ENCODE peak calls at places on chromosomes 5 and 9, in five cellular contexts. C is IMR-90, K is A549, Z is tibial artery, M is neural progenitor cell. P is an unnamed sample.
A peak's percentile ranks its signal among the peaks of the same experiment; 100 is the strongest.

GRCh38 chr9:101018391-101018990 is 10.0 kb upstream of the PLPPR1 start:
- DNase-seq in C (no peak), K (no peak), Z (no peak), M (no peak), P (no peak)

GRCh38 chr9:98885575-98886292 is 58.0 kb upstream of the COL15A1 start:
- DNase-seq in C (no peak), K (no peak), Z (no peak), M (no peak), P (no peak)

GRCh38 chr5:102865510-102866314 is 110.6 kb downstream of the PAM start:
- DNase-seq in C (peak; percentile 88), K (peak; percentile 17), Z (peak; percentile 90), M (peak; percentile 92), P (peak; percentile 81)

GRCh38 chr9:68637020-68637419 is 68.0 kb upstream of the PIP5K1B start:
- DNase-seq in C (no peak), K (no peak), Z (no peak), M (no peak), P (no peak)

GRCh38 chr5:57174128-57174849 is 430 bp downstream of the GPBP1 start:
- DNase-seq in C (no peak), K (no peak), Z (no peak), M (no peak), P (peak; percentile 42)

GRCh38 chr5:158658439-158659230 is 441.1 kb downstream of the EBF1 start:
- DNase-seq in C (peak; percentile 6), K (no peak), Z (no peak), M (peak; percentile 59), P (peak; percentile 84)

GRCh38 chr9:110198357-110198756 is 9.6 kb downstream of the C9orf152 start:
- DNase-seq in C (no peak), K (no peak), Z (no peak), M (no peak), P (no peak)

GRCh38 chr5:76082790-76083554 is at the start of gene SV2C:
- DNase-seq in C (no peak), K (no peak), Z (no peak), M (peak; percentile 75), P (peak; percentile 13)

GRCh38 chr9:5715548-5716127 is 86.7 kb downstream of the RIC1 start:
- DNase-seq in C (no peak), K (no peak), Z (no peak), M (no peak), P (no peak)

GRCh38 chr5:123448017-123448617 is 24.9 kb upstream of the CEP120 start:
- DNase-seq in C (no peak), K (no peak), Z (no peak), M (no peak), P (no peak)

GRCh38 chr9:22210262-22210661 is 201.2 kb upstream of the CDKN2B start:
- DNase-seq in C (no peak), K (no peak), Z (no peak), M (no peak), P (peak; percentile 19)

GRCh38 chr5:133440467-133441115 is 171.8 kb downstream of the FSTL4 start:
- DNase-seq in C (no peak), K (no peak), Z (peak; percentile 84), M (no peak), P (no peak)

GRCh38 chr9:106107716-106108115 is 413.4 kb downstream of the TMEM38B start:
- DNase-seq in C (no peak), K (no peak), Z (no peak), M (no peak), P (no peak)

GRCh38 chr9:133979124-133979920 is 12.8 kb downstream of the VAV2 start:
- DNase-seq in C (peak; percentile 37), K (no peak), Z (no peak), M (peak; percentile 71), P (peak; percentile 43)

GRCh38 chr9:93786204-93786603 is 169.0 kb downstream of the BARX1 start:
- DNase-seq in C (no peak), K (no peak), Z (no peak), M (no peak), P (no peak)

GRCh38 chr9:72304538-72304937 is 60.5 kb downstream of the ZFAND5 start:
- DNase-seq in C (no peak), K (no peak), Z (no peak), M (no peak), P (no peak)

GRCh38 chr9:136052433-136052880 is 42.6 kb downstream of the NACC2 start:
- DNase-seq in C (no peak), K (peak; percentile 67), Z (peak; percentile 68), M (peak; percentile 60), P (no peak)

GRCh38 chr5:151202381-151203139 is 21.3 kb downstream of the CCDC69 start:
- DNase-seq in C (peak; percentile 71), K (no peak), Z (no peak), M (no peak), P (peak; percentile 73)

GRCh38 chr5:2036885-2037284 is 154.2 kb upstream of the IRX4 start:
- DNase-seq in C (no peak), K (no peak), Z (no peak), M (no peak), P (no peak)

DNA sequence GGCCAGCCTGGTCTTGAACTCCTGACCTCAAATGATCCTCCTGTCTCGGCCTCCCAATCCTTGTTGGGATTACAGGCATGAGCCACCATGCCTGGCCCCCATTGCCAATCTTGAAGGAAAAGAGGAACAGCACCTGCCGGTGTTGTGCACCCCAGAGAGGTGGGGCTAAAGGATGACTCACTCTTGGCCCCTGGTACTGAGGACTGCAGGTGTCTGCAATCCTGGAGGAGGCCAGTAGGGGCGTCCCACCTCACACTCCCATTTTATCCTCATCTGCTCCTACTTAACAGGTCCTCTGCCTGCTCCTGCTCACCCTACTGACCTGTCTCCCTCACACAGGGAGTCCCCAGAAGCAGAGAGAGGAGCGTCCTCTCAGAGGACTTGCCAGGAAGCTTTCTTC is 390.4 kb downstream of the ARHGEF28 start:
- DNase-seq in C (no peak), K (no peak), Z (no peak), M (no peak), P (no peak)
- TF ChIP-seq CTCF in C (no peak), K (no peak), Z (no peak), M (peak; percentile 27), P (peak; percentile 15)

GRCh38 chr5:143964919-143965318 is 153.0 kb downstream of the HMHB1 start:
- DNase-seq in C (peak; percentile 66), K (peak; percentile 7), Z (no peak), M (no peak), P (peak; percentile 55)

GRCh38 chr5:143968071-143968878 is 156.3 kb downstream of the HMHB1 start:
- DNase-seq in C (peak; percentile 78), K (peak; percentile 31), Z (no peak), M (peak; percentile 57), P (peak; percentile 78)

GRCh38 chr5:143972068-143972467 is 160.1 kb downstream of the HMHB1 start:
- DNase-seq in C (no peak), K (no peak), Z (no peak), M (no peak), P (no peak)

DNA sequence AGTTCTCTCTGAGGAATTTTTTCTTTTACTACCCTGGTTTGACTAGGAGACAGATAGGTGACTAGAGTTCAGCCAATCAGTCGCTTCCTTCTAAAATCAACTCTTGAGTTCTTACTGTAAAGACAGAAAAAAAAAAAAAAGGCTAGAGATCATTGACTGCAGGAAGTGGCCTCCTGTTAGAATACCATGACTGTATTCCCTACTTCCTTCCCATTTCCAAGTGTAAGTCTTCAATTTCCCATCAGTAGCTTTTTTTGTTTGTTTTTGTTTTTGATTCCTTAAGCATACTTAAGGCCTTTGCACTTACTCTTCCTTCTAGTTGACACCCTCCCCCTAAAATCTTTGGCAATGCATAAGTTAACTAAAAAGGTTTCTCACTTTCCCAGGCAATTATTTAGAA is 154.3 kb downstream of the HMHB1 start:
- DNase-seq in C (no peak), K (no peak), Z (no peak), M (no peak), P (no peak)
- H3K4me3 ChIP-seq in C (no peak overlapping the region), K (no peak overlapping the region), Z (no peak overlapping the region), M (no peak overlapping the region), P (no peak overlapping the region)

DNA sequence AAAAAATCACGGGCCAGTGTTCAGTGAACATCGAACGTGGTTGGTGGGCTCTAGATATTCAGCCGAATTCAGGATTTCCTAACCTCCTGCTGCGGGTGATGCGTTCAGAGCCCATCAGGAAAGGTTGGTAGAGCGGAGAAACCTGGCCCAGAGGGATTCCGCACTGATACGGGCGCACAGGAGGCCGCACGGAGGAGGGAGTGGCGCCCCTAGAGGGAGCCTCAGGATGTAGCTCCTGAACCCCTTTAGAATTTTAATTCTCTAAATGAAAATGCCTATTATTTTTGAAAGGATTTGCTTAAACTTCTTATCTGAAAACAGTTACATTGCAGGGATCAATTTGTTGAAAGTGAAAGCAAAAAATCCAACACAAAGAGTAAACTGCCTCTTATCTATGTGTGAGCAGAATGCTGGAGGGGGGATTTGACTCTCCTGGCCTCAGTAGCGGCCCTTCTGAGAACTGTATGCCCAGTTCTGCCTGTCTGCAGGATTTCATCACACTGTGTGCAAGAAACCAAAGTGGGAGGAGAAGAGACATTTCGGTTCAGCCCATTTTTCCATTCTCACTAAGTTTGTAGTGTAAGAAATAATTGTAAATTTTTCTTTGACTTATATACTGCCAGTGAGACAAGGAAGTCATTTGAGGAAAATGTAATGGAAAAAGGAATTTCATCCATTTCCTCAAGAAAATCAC is 75.9 kb downstream of the TENT4A start:
- DNase-seq in C (no peak), K (no peak), Z (no peak), M (no peak), P (no peak)
- TF ChIP-seq CTCF in C (peak; percentile 12), K (no peak), Z (no peak), M (peak; percentile 55), P (no peak)

GRCh38 chr9:8653111-8653510 is 853.5 kb upstream of the DMAC1 start:
- DNase-seq in C (no peak), K (no peak), Z (no peak), M (no peak), P (no peak)

GRCh38 chr9:8651126-8651525 is 851.5 kb upstream of the DMAC1 start:
- DNase-seq in C (no peak), K (no peak), Z (no peak), M (no peak), P (no peak)

GRCh38 chr9:8652282-8652681 is 852.7 kb upstream of the DMAC1 start:
- DNase-seq in C (no peak), K (no peak), Z (no peak), M (no peak), P (no peak)

GRCh38 chr9:8649807-8650206 is 850.2 kb upstream of the DMAC1 start:
- DNase-seq in C (no peak), K (no peak), Z (no peak), M (no peak), P (no peak)

DNA sequence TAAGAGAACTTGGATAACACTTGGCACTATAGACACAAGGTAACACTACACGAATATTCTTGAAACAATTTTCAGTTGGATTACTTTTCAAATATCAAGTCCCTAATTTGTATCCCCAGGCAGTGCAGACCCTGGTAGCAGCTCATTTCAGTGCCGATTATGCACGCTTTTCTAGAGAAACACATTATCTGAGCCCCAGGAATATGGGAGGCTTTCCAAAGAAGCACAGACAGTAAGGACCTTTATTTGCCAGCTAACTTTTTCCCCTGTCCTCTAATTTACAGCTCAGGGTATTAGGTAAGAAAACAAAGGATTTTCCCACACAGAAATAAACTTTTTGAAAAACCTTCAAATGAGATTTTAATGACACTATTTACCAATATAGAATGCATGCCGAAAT is 852.3 kb upstream of the DMAC1 start:
- DNase-seq in C (no peak), K (no peak), Z (no peak), M (no peak), P (no peak)
- H3K4me3 ChIP-seq in C (no peak overlapping the region), K (no peak overlapping the region), Z (no peak overlapping the region), M (no peak overlapping the region), P (no peak overlapping the region)

P was measured in choroid plexus epithelial cell.